ENCODE peak calls at places on chromosomes 11 and 22, in eight cellular contexts. One of them, this sample, is unnamed.

GRCh38 chr11:116224154-116224888 is 548.5 kb downstream of the BUD13 start:
- DNase-seq in activated CD4-positive, CD25-positive, alpha-beta regulatory T cell: peak
- DNase-seq in non-pigmented ciliary epithelial cell: no peak
- DNase-seq in anterior cingulate cortex: peak
- DNase-seq in MCF 10A: peak
- DNase-seq in germinal center: peak
- DNase-seq in EL: peak
- DNase-seq in osteocyte: no peak
- DNase-seq in this sample: peak

GRCh38 chr11:104873252-104873651 is 25.0 kb downstream of the CASP12 start:
- DNase-seq in activated CD4-positive, CD25-positive, alpha-beta regulatory T cell: no peak
- DNase-seq in non-pigmented ciliary epithelial cell: no peak
- DNase-seq in anterior cingulate cortex: no peak
- DNase-seq in MCF 10A: no peak
- DNase-seq in germinal center: no peak
- DNase-seq in EL: no peak
- DNase-seq in osteocyte: no peak
- DNase-seq in this sample: no peak

GRCh38 chr11:71232364-71232763 is 20.0 kb downstream of the SHANK2 start:
- DNase-seq in activated CD4-positive, CD25-positive, alpha-beta regulatory T cell: no peak
- DNase-seq in non-pigmented ciliary epithelial cell: no peak
- DNase-seq in anterior cingulate cortex: no peak
- DNase-seq in MCF 10A: no peak
- DNase-seq in germinal center: no peak
- DNase-seq in EL: no peak
- DNase-seq in osteocyte: no peak
- DNase-seq in this sample: no peak

GRCh38 chr11:5345831-5346230 is 2.5 kb upstream of the OR51B5 start:
- DNase-seq in activated CD4-positive, CD25-positive, alpha-beta regulatory T cell: no peak
- DNase-seq in non-pigmented ciliary epithelial cell: no peak
- DNase-seq in anterior cingulate cortex: no peak
- DNase-seq in MCF 10A: no peak
- DNase-seq in germinal center: no peak
- DNase-seq in EL: no peak
- DNase-seq in osteocyte: no peak
- DNase-seq in this sample: no peak

GRCh38 chr11:35173011-35173511 is 34.1 kb downstream of the CD44 start:
- DNase-seq in activated CD4-positive, CD25-positive, alpha-beta regulatory T cell: no peak
- DNase-seq in non-pigmented ciliary epithelial cell: no peak
- DNase-seq in anterior cingulate cortex: no peak
- DNase-seq in MCF 10A: peak
- DNase-seq in germinal center: peak
- DNase-seq in EL: no peak
- DNase-seq in osteocyte: no peak
- DNase-seq in this sample: no peak

GRCh38 chr22:19974935-19975706 is 33.5 kb upstream of the TXNRD2 start:
- DNase-seq in activated CD4-positive, CD25-positive, alpha-beta regulatory T cell: no peak
- DNase-seq in non-pigmented ciliary epithelial cell: no peak
- DNase-seq in anterior cingulate cortex: no peak
- DNase-seq in MCF 10A: peak
- DNase-seq in germinal center: no peak
- DNase-seq in EL: no peak
- DNase-seq in osteocyte: no peak
- DNase-seq in this sample: no peak

GRCh38 chr11:61027141-61027840 is 55.8 kb downstream of the CD6 start:
- DNase-seq in activated CD4-positive, CD25-positive, alpha-beta regulatory T cell: no peak
- DNase-seq in non-pigmented ciliary epithelial cell: no peak
- DNase-seq in anterior cingulate cortex: no peak
- DNase-seq in MCF 10A: no peak
- DNase-seq in germinal center: no peak
- DNase-seq in EL: no peak
- DNase-seq in osteocyte: no peak
- DNase-seq in this sample: no peak

GRCh38 chr22:43884600-43885318 is 7.1 kb downstream of the PNPLA5 start:
- DNase-seq in activated CD4-positive, CD25-positive, alpha-beta regulatory T cell: peak
- DNase-seq in non-pigmented ciliary epithelial cell: no peak
- DNase-seq in anterior cingulate cortex: no peak
- DNase-seq in MCF 10A: peak
- DNase-seq in germinal center: peak
- DNase-seq in EL: peak
- DNase-seq in osteocyte: no peak
- DNase-seq in this sample: no peak

GRCh38 chr22:38271927-38272372 is 860 bp downstream of the TMEM184B start:
- DNase-seq in activated CD4-positive, CD25-positive, alpha-beta regulatory T cell: no peak
- DNase-seq in non-pigmented ciliary epithelial cell: no peak
- DNase-seq in anterior cingulate cortex: no peak
- DNase-seq in MCF 10A: no peak
- DNase-seq in germinal center: no peak
- DNase-seq in EL: no peak
- DNase-seq in osteocyte: no peak
- DNase-seq in this sample: no peak

GRCh38 chr11:73478737-73479347 is 102.6 kb downstream of the RELT start:
- DNase-seq in activated CD4-positive, CD25-positive, alpha-beta regulatory T cell: no peak
- DNase-seq in non-pigmented ciliary epithelial cell: no peak
- DNase-seq in anterior cingulate cortex: no peak
- DNase-seq in MCF 10A: peak
- DNase-seq in germinal center: peak
- DNase-seq in EL: peak
- DNase-seq in osteocyte: no peak
- DNase-seq in this sample: peak

GRCh38 chr11:124179311-124179710 is 3.8 kb upstream of the OR10D3 start:
- DNase-seq in activated CD4-positive, CD25-positive, alpha-beta regulatory T cell: no peak
- DNase-seq in non-pigmented ciliary epithelial cell: no peak
- DNase-seq in anterior cingulate cortex: no peak
- DNase-seq in MCF 10A: peak
- DNase-seq in germinal center: no peak
- DNase-seq in EL: no peak
- DNase-seq in osteocyte: no peak
- DNase-seq in this sample: no peak

GRCh38 chr11:121300313-121300971 is 7.9 kb downstream of the SC5D start:
- DNase-seq in activated CD4-positive, CD25-positive, alpha-beta regulatory T cell: no peak
- DNase-seq in non-pigmented ciliary epithelial cell: no peak
- DNase-seq in anterior cingulate cortex: no peak
- DNase-seq in MCF 10A: no peak
- DNase-seq in germinal center: no peak
- DNase-seq in EL: no peak
- DNase-seq in osteocyte: no peak
- DNase-seq in this sample: no peak

GRCh38 chr22:49934891-49935557 is 16.6 kb downstream of the CRELD2 start:
- DNase-seq in activated CD4-positive, CD25-positive, alpha-beta regulatory T cell: peak
- DNase-seq in non-pigmented ciliary epithelial cell: no peak
- DNase-seq in anterior cingulate cortex: peak
- DNase-seq in MCF 10A: peak
- DNase-seq in germinal center: peak
- DNase-seq in EL: peak
- DNase-seq in osteocyte: no peak
- DNase-seq in this sample: peak

GRCh38 chr11:47869548-47870393 is 21.6 kb upstream of the NUP160 start:
- DNase-seq in activated CD4-positive, CD25-positive, alpha-beta regulatory T cell: no peak
- DNase-seq in non-pigmented ciliary epithelial cell: no peak
- DNase-seq in anterior cingulate cortex: no peak
- DNase-seq in MCF 10A: no peak
- DNase-seq in germinal center: no peak
- DNase-seq in EL: peak
- DNase-seq in osteocyte: no peak
- DNase-seq in this sample: no peak

GRCh38 chr22:22527312-22527711 is 7.2 kb upstream of the ZNF280A start:
- DNase-seq in activated CD4-positive, CD25-positive, alpha-beta regulatory T cell: no peak
- DNase-seq in non-pigmented ciliary epithelial cell: no peak
- DNase-seq in anterior cingulate cortex: no peak
- DNase-seq in MCF 10A: no peak
- DNase-seq in germinal center: no peak
- DNase-seq in EL: no peak
- DNase-seq in osteocyte: no peak
- DNase-seq in this sample: no peak

GRCh38 chr11:11584446-11584810 is 37.4 kb downstream of the GALNT18 start:
- DNase-seq in activated CD4-positive, CD25-positive, alpha-beta regulatory T cell: no peak
- DNase-seq in non-pigmented ciliary epithelial cell: peak
- DNase-seq in anterior cingulate cortex: no peak
- DNase-seq in MCF 10A: peak
- DNase-seq in germinal center: no peak
- DNase-seq in EL: peak
- DNase-seq in osteocyte: peak
- DNase-seq in this sample: no peak

GRCh38 chr22:29855611-29856181 is 17.6 kb upstream of the ASCC2 start:
- DNase-seq in activated CD4-positive, CD25-positive, alpha-beta regulatory T cell: no peak
- DNase-seq in non-pigmented ciliary epithelial cell: no peak
- DNase-seq in anterior cingulate cortex: no peak
- DNase-seq in MCF 10A: no peak
- DNase-seq in germinal center: no peak
- DNase-seq in EL: no peak
- DNase-seq in osteocyte: no peak
- DNase-seq in this sample: no peak

GRCh38 chr11:133762538-133762937 is 82.8 kb downstream of the SPATA19 start:
- DNase-seq in activated CD4-positive, CD25-positive, alpha-beta regulatory T cell: no peak
- DNase-seq in non-pigmented ciliary epithelial cell: no peak
- DNase-seq in anterior cingulate cortex: no peak
- DNase-seq in MCF 10A: no peak
- DNase-seq in germinal center: no peak
- DNase-seq in EL: no peak
- DNase-seq in osteocyte: no peak
- DNase-seq in this sample: no peak

GRCh38 chr22:46809153-46809885 is 46.9 kb downstream of the TBC1D22A start:
- DNase-seq in activated CD4-positive, CD25-positive, alpha-beta regulatory T cell: no peak
- DNase-seq in non-pigmented ciliary epithelial cell: no peak
- DNase-seq in anterior cingulate cortex: no peak
- DNase-seq in MCF 10A: no peak
- DNase-seq in germinal center: no peak
- DNase-seq in EL: no peak
- DNase-seq in osteocyte: no peak
- DNase-seq in this sample: no peak

GRCh38 chr11:63738720-63739360 is 29.7 kb downstream of the ZFTA start:
- DNase-seq in activated CD4-positive, CD25-positive, alpha-beta regulatory T cell: peak
- DNase-seq in non-pigmented ciliary epithelial cell: peak
- DNase-seq in anterior cingulate cortex: peak
- DNase-seq in MCF 10A: peak
- DNase-seq in germinal center: peak
- DNase-seq in EL: peak
- DNase-seq in osteocyte: peak
- DNase-seq in this sample: peak

GRCh38 chr11:57482782-57483569 is 22.6 kb downstream of the RTN4RL2 start:
- DNase-seq in activated CD4-positive, CD25-positive, alpha-beta regulatory T cell: peak
- DNase-seq in non-pigmented ciliary epithelial cell: no peak
- DNase-seq in anterior cingulate cortex: no peak
- DNase-seq in MCF 10A: no peak
- DNase-seq in germinal center: peak
- DNase-seq in EL: peak
- DNase-seq in osteocyte: no peak
- DNase-seq in this sample: no peak

GRCh38 chr11:118921121-118921928 is 4.4 kb downstream of the BCL9L start:
- DNase-seq in activated CD4-positive, CD25-positive, alpha-beta regulatory T cell: no peak
- DNase-seq in non-pigmented ciliary epithelial cell: no peak
- DNase-seq in anterior cingulate cortex: no peak
- DNase-seq in MCF 10A: peak
- DNase-seq in germinal center: no peak
- DNase-seq in EL: peak
- DNase-seq in osteocyte: peak
- DNase-seq in this sample: no peak

GRCh38 chr11:13386567-13386966 is 76.5 kb downstream of the BTBD10 start:
- DNase-seq in activated CD4-positive, CD25-positive, alpha-beta regulatory T cell: no peak
- DNase-seq in non-pigmented ciliary epithelial cell: no peak
- DNase-seq in anterior cingulate cortex: no peak
- DNase-seq in MCF 10A: no peak
- DNase-seq in germinal center: no peak
- DNase-seq in EL: no peak
- DNase-seq in osteocyte: no peak
- DNase-seq in this sample: no peak

GRCh38 chr11:101010899-101011298 is 118.7 kb downstream of the PGR start:
- DNase-seq in activated CD4-positive, CD25-positive, alpha-beta regulatory T cell: no peak
- DNase-seq in non-pigmented ciliary epithelial cell: no peak
- DNase-seq in anterior cingulate cortex: no peak
- DNase-seq in MCF 10A: no peak
- DNase-seq in germinal center: no peak
- DNase-seq in EL: peak
- DNase-seq in osteocyte: no peak
- DNase-seq in this sample: no peak

GRCh38 chr11:1639666-1640065 is 10.1 kb downstream of the KRTAP5-5 start:
- DNase-seq in activated CD4-positive, CD25-positive, alpha-beta regulatory T cell: no peak
- DNase-seq in non-pigmented ciliary epithelial cell: no peak
- DNase-seq in anterior cingulate cortex: no peak
- DNase-seq in MCF 10A: no peak
- DNase-seq in germinal center: no peak
- DNase-seq in EL: no peak
- DNase-seq in osteocyte: no peak
- DNase-seq in this sample: no peak

GRCh38 chr11:8789864-8790263 is 107.3 kb downstream of the RPL27A start:
- DNase-seq in activated CD4-positive, CD25-positive, alpha-beta regulatory T cell: no peak
- DNase-seq in non-pigmented ciliary epithelial cell: no peak
- DNase-seq in anterior cingulate cortex: no peak
- DNase-seq in MCF 10A: no peak
- DNase-seq in germinal center: no peak
- DNase-seq in EL: no peak
- DNase-seq in osteocyte: no peak
- DNase-seq in this sample: no peak

GRCh38 chr22:27137809-27138400 is 480.5 kb downstream of the MIAT start:
- DNase-seq in activated CD4-positive, CD25-positive, alpha-beta regulatory T cell: no peak
- DNase-seq in non-pigmented ciliary epithelial cell: no peak
- DNase-seq in anterior cingulate cortex: no peak
- DNase-seq in MCF 10A: no peak
- DNase-seq in germinal center: no peak
- DNase-seq in EL: no peak
- DNase-seq in osteocyte: no peak
- DNase-seq in this sample: no peak